ENCODE peak calls at places on chromosomes 6 and 20, in seven cellular contexts. R is cardiac muscle cell; X is transverse colon; B is T-helper 1 cell; C is CD8-positive, alpha-beta T cell; J is stomach; D is CD4-positive, alpha-beta memory T cell. U is an unnamed sample.

GRCh38 chr20:50919567-50919966 is 11.7 kb downstream of the ADNP start:
- DNase-seq in X (peak), D (no peak), C (no peak), R (no peak), B (no peak), J (peak), U (no peak)

GRCh38 chr6:40852667-40853383 is 186.2 kb downstream of the UNC5CL start:
- DNase-seq in X (no peak), C (no peak), R (no peak), J (no peak), D (no peak), B (no peak), U (no peak)

GRCh38 chr20:49398401-49399144 is 83.9 kb downstream of the KCNB1 start:
- DNase-seq in C (no peak), R (no peak), D (no peak), B (no peak), J (no peak), X (no peak), U (no peak)

GRCh38 chr6:158607411-158608170 is 37.0 kb downstream of the DYNLT1 start:
- DNase-seq in B (no peak), R (no peak), C (no peak), D (no peak), J (no peak), X (no peak), U (no peak)

GRCh38 chr20:20331796-20332195 is 36.1 kb upstream of the INSM1 start:
- DNase-seq in D (no peak), C (no peak), B (no peak), R (no peak), J (no peak), X (no peak), U (no peak)

GRCh38 chr6:20717743-20718142 is 183.5 kb downstream of the CDKAL1 start:
- DNase-seq in X (no peak), J (no peak), R (peak), D (no peak), B (no peak), C (no peak), U (no peak)

GRCh38 chr20:45049904-45050471 is 50.9 kb downstream of the KCNS1 start:
- DNase-seq in B (no peak), J (no peak), R (no peak), C (no peak), X (no peak), D (no peak), U (peak)

GRCh38 chr6:135675862-135676261 is 175.6 kb upstream of the PDE7B start:
- DNase-seq in X (no peak), R (peak), D (peak), J (no peak), B (peak), C (peak), U (peak)